ENCODE peak calls at places on chromosome 21, in seven cellular contexts. One of them, this sample, is unnamed.
A peak's percentile ranks its signal among the peaks of the same experiment; 100 is the strongest.

GRCh38 chr21:27649323-27649722 is 682.4 kb upstream of the ADAMTS5 start:
- DNase-seq in body of pancreas: no peak
- DNase-seq in upper lobe of left lung: no peak
- DNase-seq in Peyer's patch: no peak
- DNase-seq in A549: no peak
- DNase-seq in testis: no peak
- DNase-seq in stomach: no peak
- DNase-seq in this sample: no peak

GRCh38 chr21:37915941-37916794 is at the start of gene KCNJ6:
- DNase-seq in A549: peak; percentile 58
- DNase-seq in Peyer's patch: no peak
- DNase-seq in stomach: peak; percentile 35
- DNase-seq in body of pancreas: peak; percentile 24
- DNase-seq in upper lobe of left lung: peak; percentile 30
- DNase-seq in testis: peak; percentile 60
- DNase-seq in this sample: peak; percentile 36

GRCh38 chr21:32140212-32141008 is 138.4 kb downstream of the MIS18A start:
- DNase-seq in upper lobe of left lung: no peak
- DNase-seq in A549: no peak
- DNase-seq in Peyer's patch: no peak
- DNase-seq in testis: no peak
- DNase-seq in stomach: no peak
- DNase-seq in body of pancreas: no peak
- DNase-seq in this sample: no peak

GRCh38 chr21:34011660-34012059 is 61.7 kb upstream of the MRPS6 start:
- DNase-seq in upper lobe of left lung: no peak
- DNase-seq in body of pancreas: no peak
- DNase-seq in testis: no peak
- DNase-seq in Peyer's patch: no peak
- DNase-seq in A549: no peak
- DNase-seq in stomach: no peak
- DNase-seq in this sample: no peak

GRCh38 chr21:37595944-37596343 is 229.4 kb downstream of the DYRK1A start:
- DNase-seq in testis: no peak
- DNase-seq in A549: no peak
- DNase-seq in upper lobe of left lung: no peak
- DNase-seq in stomach: no peak
- DNase-seq in body of pancreas: no peak
- DNase-seq in Peyer's patch: no peak
- DNase-seq in this sample: no peak

GRCh38 chr21:30818837-30819236 is 5.8 kb upstream of the KRTAP8-1 start:
- DNase-seq in upper lobe of left lung: no peak
- DNase-seq in A549: no peak
- DNase-seq in body of pancreas: no peak
- DNase-seq in stomach: no peak
- DNase-seq in testis: no peak
- DNase-seq in Peyer's patch: no peak
- DNase-seq in this sample: no peak

GRCh38 chr21:35222021-35222420 is 172.9 kb upstream of the RUNX1 start:
- DNase-seq in A549: no peak
- DNase-seq in testis: no peak
- DNase-seq in stomach: no peak
- DNase-seq in Peyer's patch: no peak
- DNase-seq in upper lobe of left lung: no peak
- DNase-seq in body of pancreas: no peak
- DNase-seq in this sample: no peak

GRCh38 chr21:37367758-37368535 is 1.4 kb downstream of the DYRK1A start:
- DNase-seq in Peyer's patch: peak; percentile 68
- DNase-seq in upper lobe of left lung: peak; percentile 41
- DNase-seq in testis: peak; percentile 43
- DNase-seq in body of pancreas: peak; percentile 34
- DNase-seq in A549: no peak
- DNase-seq in stomach: peak; percentile 44
- DNase-seq in this sample: peak; percentile 75

GRCh38 chr21:32423320-32423719 is 10.8 kb downstream of the EVA1C start:
- DNase-seq in body of pancreas: no peak
- DNase-seq in testis: no peak
- DNase-seq in Peyer's patch: no peak
- DNase-seq in upper lobe of left lung: no peak
- DNase-seq in stomach: no peak
- DNase-seq in A549: no peak
- DNase-seq in this sample: no peak

GRCh38 chr21:35503646-35504045 is 454.5 kb upstream of the RUNX1 start:
- DNase-seq in A549: no peak
- DNase-seq in body of pancreas: no peak
- DNase-seq in Peyer's patch: no peak
- DNase-seq in testis: peak; percentile 25
- DNase-seq in stomach: no peak
- DNase-seq in upper lobe of left lung: no peak
- DNase-seq in this sample: peak; percentile 29

GRCh38 chr21:34782666-34783365 is 114.0 kb downstream of the CLIC6 start:
- DNase-seq in body of pancreas: no peak
- DNase-seq in A549: no peak
- DNase-seq in Peyer's patch: no peak
- DNase-seq in upper lobe of left lung: no peak
- DNase-seq in stomach: no peak
- DNase-seq in testis: no peak
- DNase-seq in this sample: no peak

GRCh38 chr21:36767096-36767495 is 68.2 kb downstream of the SIM2 start:
- DNase-seq in testis: no peak
- DNase-seq in upper lobe of left lung: no peak
- DNase-seq in Peyer's patch: no peak
- DNase-seq in body of pancreas: no peak
- DNase-seq in stomach: no peak
- DNase-seq in A549: no peak
- DNase-seq in this sample: no peak

GRCh38 chr21:30680586-30680985 is 37.9 kb downstream of the KRTAP20-3 start:
- DNase-seq in A549: no peak
- DNase-seq in body of pancreas: no peak
- DNase-seq in upper lobe of left lung: no peak
- DNase-seq in stomach: no peak
- DNase-seq in testis: no peak
- DNase-seq in Peyer's patch: no peak
- DNase-seq in this sample: no peak

GRCh38 chr21:37207441-37208009 is 59.6 kb downstream of the VPS26C start:
- DNase-seq in stomach: no peak
- DNase-seq in body of pancreas: peak; percentile 42
- DNase-seq in A549: no peak
- DNase-seq in Peyer's patch: no peak
- DNase-seq in testis: no peak
- DNase-seq in upper lobe of left lung: no peak
- DNase-seq in this sample: peak; percentile 53

GRCh38 chr21:36719614-36720013 is 20.7 kb downstream of the SIM2 start:
- DNase-seq in stomach: peak; percentile 91
- DNase-seq in Peyer's patch: peak; percentile 90
- DNase-seq in body of pancreas: peak; percentile 51
- DNase-seq in testis: no peak
- DNase-seq in upper lobe of left lung: no peak
- DNase-seq in A549: no peak
- DNase-seq in this sample: no peak

GRCh38 chr21:38945536-38946245 is 140.0 kb downstream of the ETS2 start:
- DNase-seq in upper lobe of left lung: no peak
- DNase-seq in Peyer's patch: peak; percentile 43
- DNase-seq in A549: no peak
- DNase-seq in testis: no peak
- DNase-seq in body of pancreas: no peak
- DNase-seq in stomach: no peak
- DNase-seq in this sample: no peak

GRCh38 chr21:34498623-34499022 is 13.4 kb downstream of the KCNE1 start:
- DNase-seq in testis: peak; percentile 38
- DNase-seq in Peyer's patch: no peak
- DNase-seq in stomach: no peak
- DNase-seq in A549: no peak
- DNase-seq in upper lobe of left lung: no peak
- DNase-seq in body of pancreas: no peak
- DNase-seq in this sample: no peak

GRCh38 chr21:37509802-37510393 is 143.3 kb downstream of the DYRK1A start:
- DNase-seq in stomach: no peak
- DNase-seq in Peyer's patch: no peak
- DNase-seq in A549: no peak
- DNase-seq in testis: no peak
- DNase-seq in upper lobe of left lung: no peak
- DNase-seq in body of pancreas: no peak
- DNase-seq in this sample: no peak

GRCh38 chr21:37268186-37268503 is 1.0 kb upstream of the VPS26C start:
- DNase-seq in A549: no peak
- DNase-seq in stomach: no peak
- DNase-seq in upper lobe of left lung: no peak
- DNase-seq in Peyer's patch: no peak
- DNase-seq in testis: no peak
- DNase-seq in body of pancreas: no peak
- DNase-seq in this sample: no peak

GRCh38 chr21:21045538-21045937 is 47.3 kb downstream of the NCAM2 start:
- DNase-seq in A549: no peak
- DNase-seq in testis: no peak
- DNase-seq in Peyer's patch: no peak
- DNase-seq in stomach: no peak
- DNase-seq in body of pancreas: no peak
- DNase-seq in upper lobe of left lung: no peak
- DNase-seq in this sample: no peak

GRCh38 chr21:32499249-32500055 is 85.9 kb downstream of the TCP10L start:
- DNase-seq in body of pancreas: no peak
- DNase-seq in stomach: no peak
- DNase-seq in A549: no peak
- DNase-seq in Peyer's patch: no peak
- DNase-seq in upper lobe of left lung: no peak
- DNase-seq in testis: no peak
- DNase-seq in this sample: peak; percentile 60

GRCh38 chr21:28142692-28143091 is 850.0 kb downstream of the LTN1 start:
- DNase-seq in A549: no peak
- DNase-seq in stomach: no peak
- DNase-seq in Peyer's patch: no peak
- DNase-seq in testis: no peak
- DNase-seq in body of pancreas: no peak
- DNase-seq in upper lobe of left lung: no peak
- DNase-seq in this sample: no peak

GRCh38 chr21:18041012-18041411 is 203.6 kb upstream of the CHODL start:
- DNase-seq in Peyer's patch: no peak
- DNase-seq in A549: peak; percentile 0
- DNase-seq in testis: peak; percentile 60
- DNase-seq in upper lobe of left lung: no peak
- DNase-seq in stomach: no peak
- DNase-seq in body of pancreas: no peak
- DNase-seq in this sample: no peak

GRCh38 chr21:44712203-44713028 is 1.0 kb upstream of the TSPEAR start:
- DNase-seq in body of pancreas: no peak
- DNase-seq in stomach: no peak
- DNase-seq in upper lobe of left lung: no peak
- DNase-seq in Peyer's patch: no peak
- DNase-seq in testis: no peak
- DNase-seq in A549: no peak
- DNase-seq in this sample: no peak
- H3K4me1 ChIP-seq in body of pancreas: peaks cover 13% of the 10 kb centered on the region
- H3K4me1 ChIP-seq in stomach: peaks cover 38% of the 10 kb centered on the region
- H3K4me1 ChIP-seq in upper lobe of left lung: peaks cover 34% of the 10 kb centered on the region
- H3K4me1 ChIP-seq in Peyer's patch: no peaks in the 10 kb centered on the region
- H3K4me1 ChIP-seq in testis: peaks cover 13% of the 10 kb centered on the region
- H3K4me1 ChIP-seq in A549: peaks cover 7% of the 10 kb centered on the region
- H3K4me1 ChIP-seq in this sample: peaks cover 25% of the 10 kb centered on the region

DNA sequence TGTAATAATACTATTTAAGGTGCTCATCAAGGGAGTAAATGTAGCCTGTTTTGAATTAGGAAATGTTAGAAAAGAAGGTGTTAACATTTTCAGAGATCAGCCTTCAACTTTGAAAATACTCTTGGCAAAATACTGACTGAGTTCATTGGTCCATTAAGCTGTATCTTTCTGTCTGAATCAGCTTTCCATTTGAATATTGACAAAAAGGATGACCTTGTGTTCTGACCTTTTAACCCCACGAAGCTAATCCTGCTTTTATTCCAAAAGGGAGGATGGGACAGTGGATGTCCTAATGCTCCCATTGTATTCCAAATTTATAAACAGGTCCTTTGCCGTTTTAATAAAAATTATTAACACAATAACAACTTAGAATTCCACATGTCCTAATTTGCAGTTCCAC is 259.7 kb upstream of the NRIP1 start:
- DNase-seq in testis: no peak
- DNase-seq in upper lobe of left lung: no peak
- DNase-seq in A549: no peak
- DNase-seq in stomach: no peak
- DNase-seq in Peyer's patch: no peak
- DNase-seq in body of pancreas: no peak
- DNase-seq in this sample: no peak
- TF ChIP-seq CTCF in testis: no peak
- TF ChIP-seq CTCF in upper lobe of left lung: no peak
- TF ChIP-seq CTCF in A549: no peak
- TF ChIP-seq CTCF in stomach: no peak
- TF ChIP-seq CTCF in Peyer's patch: no peak
- TF ChIP-seq CTCF in body of pancreas: no peak
- TF ChIP-seq CTCF in this sample: no peak

DNA sequence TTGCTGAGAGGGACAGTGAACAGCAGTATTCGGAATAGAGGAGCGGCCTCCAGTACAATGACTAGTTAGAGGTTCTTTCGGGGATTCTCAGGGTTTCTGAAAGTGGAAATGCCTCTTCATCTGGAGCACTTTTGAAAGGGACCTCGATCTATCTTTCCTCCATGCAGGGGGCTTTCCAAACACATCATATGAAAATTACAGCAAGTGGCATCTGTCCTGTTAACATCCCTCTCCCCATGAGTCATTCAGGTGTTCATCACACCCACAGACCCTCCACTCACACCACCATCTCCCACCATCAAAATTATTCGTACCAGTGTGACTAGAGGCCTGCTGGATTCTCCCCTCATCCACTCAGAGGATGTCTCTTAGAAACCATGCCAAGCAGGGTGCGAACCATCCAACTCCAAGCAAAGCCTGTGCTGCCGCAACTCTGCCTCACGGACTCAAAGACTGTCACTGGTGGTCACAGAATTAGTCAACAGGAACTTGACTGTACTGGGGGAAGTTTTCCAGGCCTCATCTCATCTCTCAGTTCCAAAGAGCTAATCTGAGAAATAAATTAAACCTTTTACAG is 211.1 kb downstream of the MRPL39 start:
- DNase-seq in stomach: no peak
- DNase-seq in Peyer's patch: no peak
- DNase-seq in testis: no peak
- DNase-seq in A549: no peak
- DNase-seq in upper lobe of left lung: no peak
- DNase-seq in body of pancreas: no peak
- DNase-seq in this sample: no peak
- TF ChIP-seq POLR2A in stomach: no peak
- TF ChIP-seq POLR2A in Peyer's patch: no peak
- TF ChIP-seq POLR2A in testis: no peak
- TF ChIP-seq POLR2A in A549: no peak
- TF ChIP-seq POLR2A in upper lobe of left lung: no peak
- TF ChIP-seq POLR2A in body of pancreas: no peak
- TF ChIP-seq POLR2A in this sample: no peak

DNA sequence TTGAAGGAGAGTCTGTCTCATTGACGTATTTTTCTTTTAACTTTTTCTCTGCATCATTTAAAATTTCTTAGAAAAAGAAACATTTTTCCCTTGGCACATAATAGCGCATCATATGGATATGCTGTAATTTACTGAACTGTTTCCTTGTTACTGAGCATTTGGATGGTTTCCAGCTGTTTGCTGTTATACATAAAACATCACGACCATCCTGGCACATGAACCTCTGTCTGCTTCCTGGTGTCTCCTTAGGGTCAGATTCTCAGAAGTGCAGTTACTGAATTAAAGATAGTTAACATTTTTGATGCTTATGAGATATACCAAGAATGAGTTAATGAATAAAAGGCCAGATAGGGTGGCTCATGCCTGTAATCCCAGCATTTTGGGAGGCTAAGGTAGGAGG is 67.3 kb downstream of the BACE2 start:
- DNase-seq in stomach: no peak
- DNase-seq in testis: no peak
- DNase-seq in upper lobe of left lung: no peak
- DNase-seq in A549: no peak
- DNase-seq in Peyer's patch: no peak
- DNase-seq in body of pancreas: no peak
- DNase-seq in this sample: no peak
- H3K4me1 ChIP-seq in stomach: no peaks in the 10 kb centered on the region
- H3K4me1 ChIP-seq in testis: no peaks in the 10 kb centered on the region
- H3K4me1 ChIP-seq in upper lobe of left lung: no peaks in the 10 kb centered on the region
- H3K4me1 ChIP-seq in A549: no peaks in the 10 kb centered on the region
- H3K4me1 ChIP-seq in Peyer's patch: no peaks in the 10 kb centered on the region
- H3K4me1 ChIP-seq in body of pancreas: no peaks in the 10 kb centered on the region
- H3K4me1 ChIP-seq in this sample: no peaks in the 10 kb centered on the region

This sample was measured in heart left ventricle.